ENCODE peak calls at places on chromosomes 6 and 20, in five cellular contexts. One of them, this sample, is unnamed. For H3K4me1, the result is how much of the 10 kb centered on the place peaks cover.

GRCh38 chr6:152941746-152942145 is 41.1 kb downstream of the FBXO5 start:
- DNase-seq in body of pancreas: no peak
- DNase-seq in GM23248: no peak
- DNase-seq in heart left ventricle: no peak
- DNase-seq in neuronal stem cell: no peak
- DNase-seq in this sample: no peak

GRCh38 chr6:156886409-156886808 is 109.2 kb downstream of the ARID1B start:
- DNase-seq in body of pancreas: peak
- DNase-seq in GM23248: no peak
- DNase-seq in heart left ventricle: peak
- DNase-seq in neuronal stem cell: no peak
- DNase-seq in this sample: no peak

GRCh38 chr6:150033197-150033771 is 8.0 kb upstream of the RAET1L start:
- DNase-seq in body of pancreas: no peak
- DNase-seq in GM23248: peak
- DNase-seq in heart left ventricle: no peak
- DNase-seq in neuronal stem cell: no peak
- DNase-seq in this sample: no peak

GRCh38 chr6:115582386-115582785 is 478.3 kb downstream of the FRK start:
- DNase-seq in body of pancreas: no peak
- DNase-seq in GM23248: no peak
- DNase-seq in heart left ventricle: no peak
- DNase-seq in neuronal stem cell: no peak
- DNase-seq in this sample: no peak

GRCh38 chr6:166105341-166106075 is 62.1 kb downstream of the TBXT start:
- DNase-seq in body of pancreas: no peak
- DNase-seq in GM23248: no peak
- DNase-seq in heart left ventricle: no peak
- DNase-seq in neuronal stem cell: no peak
- DNase-seq in this sample: no peak

GRCh38 chr6:7568021-7568420 is 22.0 kb upstream of the SNRNP48 start:
- DNase-seq in body of pancreas: no peak
- DNase-seq in GM23248: peak
- DNase-seq in heart left ventricle: no peak
- DNase-seq in neuronal stem cell: no peak
- DNase-seq in this sample: no peak

GRCh38 chr20:24421071-24421470 is 48.4 kb upstream of the SYNDIG1 start:
- DNase-seq in body of pancreas: no peak
- DNase-seq in GM23248: no peak
- DNase-seq in heart left ventricle: no peak
- DNase-seq in neuronal stem cell: no peak
- DNase-seq in this sample: no peak

GRCh38 chr6:33853026-33853425 is 49.2 kb upstream of the MLN start:
- DNase-seq in body of pancreas: no peak
- DNase-seq in GM23248: no peak
- DNase-seq in heart left ventricle: no peak
- DNase-seq in neuronal stem cell: no peak
- DNase-seq in this sample: no peak

GRCh38 chr6:10478187-10479040 is 42.7 kb upstream of the GCNT2 start:
- DNase-seq in body of pancreas: no peak
- DNase-seq in GM23248: peak
- DNase-seq in heart left ventricle: no peak
- DNase-seq in neuronal stem cell: peak
- DNase-seq in this sample: peak

GRCh38 chr6:34352305-34352937 is 40.0 kb downstream of the NUDT3 start:
- DNase-seq in body of pancreas: no peak
- DNase-seq in GM23248: peak
- DNase-seq in heart left ventricle: no peak
- DNase-seq in neuronal stem cell: no peak
- DNase-seq in this sample: no peak

GRCh38 chr6:43809417-43810305 is 39.6 kb downstream of the VEGFA start:
- DNase-seq in body of pancreas: no peak
- DNase-seq in GM23248: peak
- DNase-seq in heart left ventricle: no peak
- DNase-seq in neuronal stem cell: no peak
- DNase-seq in this sample: peak

GRCh38 chr6:113646701-113647100 is 210.4 kb upstream of the MARCKS start:
- DNase-seq in body of pancreas: no peak
- DNase-seq in GM23248: no peak
- DNase-seq in heart left ventricle: no peak
- DNase-seq in neuronal stem cell: no peak
- DNase-seq in this sample: no peak

GRCh38 chr6:131136021-131136847 is 967 bp downstream of the AKAP7 start:
- DNase-seq in body of pancreas: peak
- DNase-seq in GM23248: peak
- DNase-seq in heart left ventricle: no peak
- DNase-seq in neuronal stem cell: no peak
- DNase-seq in this sample: no peak

GRCh38 chr6:31462964-31463940 is 34.7 kb upstream of the MICB start:
- DNase-seq in body of pancreas: peak
- DNase-seq in GM23248: peak
- DNase-seq in heart left ventricle: peak
- DNase-seq in neuronal stem cell: peak
- DNase-seq in this sample: peak

GRCh38 chr20:36847009-36847709 is 28.8 kb upstream of the TLDC2 start:
- DNase-seq in body of pancreas: no peak
- DNase-seq in GM23248: peak
- DNase-seq in heart left ventricle: peak
- DNase-seq in neuronal stem cell: no peak
- DNase-seq in this sample: no peak

GRCh38 chr6:40152701-40153100 is 218.4 kb upstream of the MOCS1 start:
- DNase-seq in body of pancreas: no peak
- DNase-seq in GM23248: no peak
- DNase-seq in heart left ventricle: no peak
- DNase-seq in neuronal stem cell: no peak
- DNase-seq in this sample: no peak

GRCh38 chr6:105364243-105364642 is 38.6 kb downstream of the PREP start:
- DNase-seq in body of pancreas: no peak
- DNase-seq in GM23248: no peak
- DNase-seq in heart left ventricle: no peak
- DNase-seq in neuronal stem cell: no peak
- DNase-seq in this sample: no peak
- H3K4me1 ChIP-seq in body of pancreas: under half
- H3K4me1 ChIP-seq in GM23248: under half
- H3K4me1 ChIP-seq in heart left ventricle: under half
- H3K4me1 ChIP-seq in neuronal stem cell: under half
- H3K4me1 ChIP-seq in this sample: under half

GRCh38 chr20:23050847-23051627 is 1.6 kb upstream of the THBD start:
- DNase-seq in body of pancreas: peak
- DNase-seq in GM23248: peak
- DNase-seq in heart left ventricle: peak
- DNase-seq in neuronal stem cell: peak
- DNase-seq in this sample: peak
- H3K4me3 ChIP-seq in body of pancreas: no peak
- H3K4me3 ChIP-seq in GM23248: peak
- H3K4me3 ChIP-seq in heart left ventricle: peak
- H3K4me3 ChIP-seq in neuronal stem cell: peak
- H3K4me3 ChIP-seq in this sample: peak

DNA sequence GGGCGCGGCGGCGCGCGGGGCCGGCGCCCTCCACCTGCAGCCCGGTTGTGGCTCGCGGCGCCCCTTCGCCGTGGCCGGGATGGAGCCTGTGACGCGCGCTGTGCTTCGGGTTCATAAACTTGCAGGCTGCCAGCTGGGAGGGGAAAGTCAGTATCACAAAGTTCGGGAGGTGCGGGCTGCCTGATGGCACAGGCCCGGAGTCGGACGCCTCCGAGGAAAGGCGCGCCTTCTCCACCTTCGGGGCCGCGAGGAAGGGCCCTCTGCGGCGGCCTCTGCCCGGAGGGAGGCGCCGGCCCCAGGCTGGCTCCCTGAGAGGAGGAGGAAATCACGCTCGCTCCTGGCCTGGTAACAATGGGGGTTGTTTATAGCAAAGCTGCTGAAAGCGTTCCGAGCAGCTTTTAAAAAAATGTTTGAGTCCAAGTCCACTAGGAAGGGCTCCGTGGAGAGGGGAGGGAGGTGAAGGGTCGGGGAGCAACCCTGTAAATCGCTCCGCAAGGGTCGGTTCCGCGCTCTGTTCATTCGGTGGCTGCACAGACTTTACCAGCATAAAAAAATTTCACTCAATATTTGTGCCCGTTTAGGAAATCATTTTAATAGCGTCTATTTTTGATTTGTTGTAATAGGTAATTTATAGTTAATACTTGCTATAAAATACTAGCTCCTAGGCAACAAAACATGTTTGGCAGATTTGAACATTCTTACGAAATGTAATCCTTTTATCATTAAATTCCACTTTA is 1.0 kb downstream of the AFDN start:
- DNase-seq in body of pancreas: peak
- DNase-seq in GM23248: peak
- DNase-seq in heart left ventricle: peak
- DNase-seq in neuronal stem cell: peak
- DNase-seq in this sample: peak
- H3K27ac ChIP-seq in body of pancreas: peak
- H3K27ac ChIP-seq in GM23248: peak
- H3K27ac ChIP-seq in heart left ventricle: peak
- H3K27ac ChIP-seq in neuronal stem cell: peak
- H3K27ac ChIP-seq in this sample: no peak

GRCh38 chr6:11788043-11788442 is 9.4 kb upstream of the ADTRP start:
- DNase-seq in body of pancreas: no peak
- DNase-seq in GM23248: no peak
- DNase-seq in heart left ventricle: no peak
- DNase-seq in neuronal stem cell: no peak
- DNase-seq in this sample: no peak
- H3K4me1 ChIP-seq in body of pancreas: under half
- H3K4me1 ChIP-seq in GM23248: under half
- H3K4me1 ChIP-seq in heart left ventricle: under half
- H3K4me1 ChIP-seq in neuronal stem cell: under half
- H3K4me1 ChIP-seq in this sample: under half

DNA sequence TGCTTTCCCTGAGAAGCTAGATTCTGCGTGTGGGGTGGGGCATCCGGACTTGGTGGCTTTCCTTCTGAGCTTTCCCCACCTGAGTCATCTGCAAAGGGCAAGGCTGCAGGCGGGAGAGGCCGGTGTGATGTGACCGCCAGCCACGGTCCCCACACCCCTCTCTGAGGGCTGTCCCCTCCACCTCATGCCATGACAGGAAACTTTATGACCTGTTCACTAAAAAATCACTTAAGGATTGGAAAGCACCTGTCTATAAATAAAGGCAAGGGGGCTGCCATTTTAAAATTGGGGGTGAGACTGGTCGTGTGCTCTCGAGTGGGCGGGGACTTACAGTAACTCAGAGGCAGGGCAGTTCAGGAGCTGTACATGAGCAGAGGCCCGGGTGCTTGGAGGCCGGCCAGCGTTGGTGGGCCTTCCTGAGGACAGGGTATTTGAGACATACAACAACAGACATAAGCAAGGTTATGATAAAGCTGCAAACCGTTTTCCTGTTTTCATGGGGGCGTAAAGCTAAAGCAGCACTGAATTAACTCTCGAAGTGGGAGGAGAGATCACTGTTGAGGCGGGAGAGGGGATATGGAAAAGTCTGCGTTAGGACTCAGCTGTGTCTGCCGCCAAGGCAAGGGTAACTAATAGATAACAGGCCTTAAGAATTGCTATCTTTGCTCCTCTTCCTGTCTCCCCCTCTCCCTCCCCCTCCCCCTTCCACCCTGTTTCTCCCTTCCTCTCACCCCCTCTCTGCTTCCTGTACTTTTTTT is 16.1 kb upstream of the SERPINB1 start:
- DNase-seq in body of pancreas: no peak
- DNase-seq in GM23248: no peak
- DNase-seq in heart left ventricle: peak
- DNase-seq in neuronal stem cell: no peak
- DNase-seq in this sample: peak
- H3K4me3 ChIP-seq in body of pancreas: no peak
- H3K4me3 ChIP-seq in GM23248: no peak
- H3K4me3 ChIP-seq in heart left ventricle: no peak
- H3K4me3 ChIP-seq in neuronal stem cell: no peak
- H3K4me3 ChIP-seq in this sample: no peak

DNA sequence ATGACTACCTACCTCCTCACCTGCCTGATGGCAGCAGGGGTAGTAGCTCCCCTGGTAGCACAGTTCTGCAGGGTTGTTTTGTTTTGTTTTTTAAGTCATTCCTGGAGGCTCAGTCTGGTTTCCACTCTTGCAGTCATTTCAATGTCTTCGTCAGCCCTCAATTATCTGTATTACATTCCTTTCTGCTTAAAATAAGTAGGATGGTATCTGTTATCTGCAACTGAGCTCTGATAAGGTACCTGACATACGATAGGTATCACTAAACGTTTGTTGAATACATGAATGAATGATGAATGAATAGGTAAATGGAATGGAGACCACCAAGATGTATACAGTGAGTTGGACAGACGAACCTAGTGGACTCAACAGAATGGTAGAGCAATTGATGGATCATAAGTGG is 7.2 kb upstream of the CLPSL2 start:
- DNase-seq in body of pancreas: no peak
- DNase-seq in GM23248: no peak
- DNase-seq in heart left ventricle: no peak
- DNase-seq in neuronal stem cell: no peak
- DNase-seq in this sample: no peak
- H3K27ac ChIP-seq in body of pancreas: no peak
- H3K27ac ChIP-seq in GM23248: no peak
- H3K27ac ChIP-seq in heart left ventricle: no peak
- H3K27ac ChIP-seq in neuronal stem cell: no peak
- H3K27ac ChIP-seq in this sample: no peak

GRCh38 chr20:8152847-8153246 is 20.8 kb downstream of the PLCB1 start:
- DNase-seq in body of pancreas: no peak
- DNase-seq in GM23248: no peak
- DNase-seq in heart left ventricle: no peak
- DNase-seq in neuronal stem cell: no peak
- DNase-seq in this sample: no peak
- H3K4me1 ChIP-seq in body of pancreas: under half
- H3K4me1 ChIP-seq in GM23248: half or more
- H3K4me1 ChIP-seq in heart left ventricle: half or more
- H3K4me1 ChIP-seq in neuronal stem cell: under half
- H3K4me1 ChIP-seq in this sample: under half

DNA sequence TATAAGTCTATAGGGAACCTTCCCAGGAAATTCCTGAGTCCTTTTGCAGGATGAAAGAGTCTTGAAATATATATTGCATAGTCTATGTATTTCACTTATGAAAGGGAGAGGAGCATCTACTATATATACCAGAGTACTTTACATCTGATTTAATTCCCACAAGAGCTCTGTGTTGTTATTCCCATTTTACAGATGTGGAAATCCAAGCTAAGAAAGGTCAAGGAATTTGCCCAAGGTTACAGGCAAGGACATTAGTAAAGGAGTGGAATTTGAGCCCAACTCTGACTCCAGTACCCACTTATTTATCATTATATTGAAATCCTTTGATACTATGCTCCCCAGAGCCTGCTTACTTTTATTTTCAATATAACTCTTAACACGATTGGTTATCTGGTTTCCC is 2.6 kb downstream of the SESN1 start:
- DNase-seq in body of pancreas: no peak
- DNase-seq in GM23248: no peak
- DNase-seq in heart left ventricle: no peak
- DNase-seq in neuronal stem cell: no peak
- DNase-seq in this sample: no peak
- H3K4me3 ChIP-seq in body of pancreas: no peak
- H3K4me3 ChIP-seq in GM23248: peak
- H3K4me3 ChIP-seq in heart left ventricle: peak
- H3K4me3 ChIP-seq in neuronal stem cell: no peak
- H3K4me3 ChIP-seq in this sample: peak

This sample was measured in SJSA1.